ENCODE peak calls at places on chromosomes 1 and 21, in seven cellular contexts. Z is IMR-90; L is HFFc6; B is GM13976; X is CD4-positive, alpha-beta T cell; T is hepatocyte; V is Calu3. F is an unnamed sample.
A peak's percentile ranks its signal among the peaks of the same experiment; 100 is the strongest.

GRCh38 chr1:46134660-46135331 is 2.4 kb upstream of the PIK3R3 start:
- DNase-seq in Z (peak; percentile 95), L (peak; percentile 75), B (peak; percentile 47), X (no peak), T (peak; percentile 14), V (peak; percentile 63), F (peak; percentile 10)

GRCh38 chr1:221268295-221268694 is 389.1 kb downstream of the HLX start:
- DNase-seq in Z (peak; percentile 92), L (peak; percentile 76), B (no peak), X (no peak), T (no peak), V (no peak), F (no peak)

GRCh38 chr1:47395433-47395832 is 20.7 kb upstream of the FOXE3 start:
- DNase-seq in Z (no peak), L (no peak), B (no peak), X (no peak), T (no peak), V (no peak), F (no peak)

GRCh38 chr1:56081151-56081550 is 498.2 kb downstream of the PLPP3 start:
- DNase-seq in Z (peak; percentile 93), L (peak; percentile 53), B (no peak), X (no peak), T (no peak), V (no peak), F (no peak)

GRCh38 chr1:229409616-229410369 is 24.1 kb downstream of the ACTA1 start:
- DNase-seq in Z (no peak), L (no peak), B (no peak), X (no peak), T (peak; percentile 50), V (no peak), F (no peak)

GRCh38 chr1:43912607-43913006 is 21.0 kb upstream of the ARTN start:
- DNase-seq in Z (peak; percentile 74), L (no peak), B (no peak), X (no peak), T (peak; percentile 53), V (no peak), F (no peak)

GRCh38 chr1:110281363-110282290 is 57.5 kb upstream of the RBM15 start:
- DNase-seq in Z (peak; percentile 22), L (peak; percentile 20), B (no peak), X (no peak), T (no peak), V (no peak), F (no peak)

GRCh38 chr21:34306246-34306645 is 57.6 kb upstream of the KCNE2 start:
- DNase-seq in Z (no peak), L (no peak), B (no peak), X (no peak), T (no peak), V (no peak), F (no peak)

GRCh38 chr1:101995984-101996731 is 568 bp downstream of the OLFM3 start:
- DNase-seq in Z (no peak), L (no peak), B (no peak), X (no peak), T (peak; percentile 3), V (no peak), F (no peak)

GRCh38 chr1:93908394-93909145 is 660 bp downstream of the GCLM start:
- DNase-seq in Z (no peak), L (no peak), B (peak; percentile 55), X (peak; percentile 15), T (peak; percentile 68), V (peak; percentile 21), F (peak; percentile 65)

GRCh38 chr1:27522860-27523665 is 33.1 kb upstream of the WASF2 start:
- DNase-seq in Z (no peak), L (no peak), B (no peak), X (peak; percentile 45), T (peak; percentile 68), V (no peak), F (peak; percentile 83)

GRCh38 chr1:204359131-204359473 is 627 bp downstream of the PLEKHA6 start:
- DNase-seq in Z (no peak), L (no peak), B (no peak), X (no peak), T (no peak), V (no peak), F (no peak)

GRCh38 chr21:32560896-32561295 is 24.4 kb downstream of the TCP10L start:
- DNase-seq in Z (no peak), L (no peak), B (no peak), X (no peak), T (no peak), V (no peak), F (no peak)

GRCh38 chr1:36211307-36211706 is 12.9 kb upstream of the THRAP3 start:
- DNase-seq in Z (no peak), L (no peak), B (no peak), X (no peak), T (no peak), V (no peak), F (no peak)

GRCh38 chr21:39676054-39676771 is 63.5 kb downstream of the B3GALT5 start:
- DNase-seq in Z (no peak), L (no peak), B (no peak), X (no peak), T (peak; percentile 73), V (no peak), F (no peak)

GRCh38 chr21:14864211-14865021 is 200.4 kb downstream of the NRIP1 start:
- DNase-seq in Z (peak; percentile 86), L (peak; percentile 68), B (no peak), X (no peak), T (peak; percentile 90), V (peak; percentile 78), F (peak; percentile 72)

GRCh38 chr21:45965084-45965826 is 16.3 kb upstream of the COL6A1 start:
- DNase-seq in Z (no peak), L (no peak), B (no peak), X (no peak), T (no peak), V (no peak), F (no peak)
- TF ChIP-seq CTCF in Z (no peak), L (no peak), B (no peak), X (no peak), T (no peak), V (no peak), F (no peak)

GRCh38 chr1:8423134-8423701 is 105.3 kb downstream of the SLC45A1 start:
- DNase-seq in Z (no peak), L (no peak), B (peak; percentile 58), X (no peak), T (peak; percentile 16), V (no peak), F (peak; percentile 53)

GRCh38 chr1:8425150-8425780 is 107.4 kb downstream of the SLC45A1 start:
- DNase-seq in Z (no peak), L (no peak), B (no peak), X (no peak), T (no peak), V (no peak), F (peak; percentile 14)

GRCh38 chr1:8423702-8424538 is 106.0 kb downstream of the SLC45A1 start:
- DNase-seq in Z (peak; percentile 65), L (peak; percentile 28), B (peak; percentile 65), X (no peak), T (peak; percentile 85), V (peak; percentile 36), F (peak; percentile 81)

GRCh38 chr1:8425781-8426161 is 107.9 kb downstream of the SLC45A1 start:
- DNase-seq in Z (no peak), L (no peak), B (no peak), X (no peak), T (no peak), V (no peak), F (no peak)

DNA sequence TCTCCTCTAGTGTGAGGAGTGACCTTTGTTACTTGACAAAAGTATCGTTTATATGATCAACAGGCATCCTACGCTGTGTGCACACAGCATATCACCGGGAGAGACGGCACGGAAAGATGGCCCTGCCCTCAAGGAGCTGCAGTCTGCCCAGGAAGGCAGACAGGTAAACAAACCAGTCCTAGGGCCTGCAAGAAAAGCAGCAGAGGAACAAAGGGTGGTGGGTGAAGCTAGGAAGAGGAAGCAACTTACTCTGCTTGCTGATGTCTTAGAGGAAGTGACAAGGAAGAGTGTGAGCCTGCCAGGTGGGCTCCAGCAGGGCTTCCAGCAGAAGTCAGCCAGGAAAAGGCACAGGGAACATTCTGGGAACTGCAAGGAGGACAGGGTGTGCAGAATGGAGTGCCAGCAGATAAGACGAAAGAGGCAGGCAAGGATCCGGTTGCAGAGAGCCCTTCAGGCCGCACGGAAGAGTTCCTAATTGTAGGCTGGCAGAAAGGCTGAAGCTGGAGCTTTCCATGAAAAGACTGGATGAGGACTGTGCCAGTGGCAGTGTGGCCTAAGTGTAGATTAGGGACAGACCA is 106.7 kb downstream of the SLC45A1 start:
- DNase-seq in Z (no peak), L (no peak), B (no peak), X (peak; percentile 38), T (peak; percentile 84), V (peak; percentile 44), F (peak; percentile 68)
- TF ChIP-seq CTCF in Z (no peak), L (no peak), B (no peak), X (no peak), T (no peak), V (no peak), F (no peak)

GRCh38 chr1:151196292-151196800 is 2.0 kb upstream of the PIP5K1A start:
- DNase-seq in Z (peak; percentile 85), L (peak; percentile 87), B (peak; percentile 66), X (peak; percentile 19), T (peak; percentile 86), V (peak; percentile 80), F (peak; percentile 80)
- TF ChIP-seq CTCF in Z (peak; percentile 72), L (peak; percentile 76), B (peak; percentile 39), X (peak; percentile 69), T (peak; percentile 68), V (peak; percentile 17), F (peak; percentile 72)

DNA sequence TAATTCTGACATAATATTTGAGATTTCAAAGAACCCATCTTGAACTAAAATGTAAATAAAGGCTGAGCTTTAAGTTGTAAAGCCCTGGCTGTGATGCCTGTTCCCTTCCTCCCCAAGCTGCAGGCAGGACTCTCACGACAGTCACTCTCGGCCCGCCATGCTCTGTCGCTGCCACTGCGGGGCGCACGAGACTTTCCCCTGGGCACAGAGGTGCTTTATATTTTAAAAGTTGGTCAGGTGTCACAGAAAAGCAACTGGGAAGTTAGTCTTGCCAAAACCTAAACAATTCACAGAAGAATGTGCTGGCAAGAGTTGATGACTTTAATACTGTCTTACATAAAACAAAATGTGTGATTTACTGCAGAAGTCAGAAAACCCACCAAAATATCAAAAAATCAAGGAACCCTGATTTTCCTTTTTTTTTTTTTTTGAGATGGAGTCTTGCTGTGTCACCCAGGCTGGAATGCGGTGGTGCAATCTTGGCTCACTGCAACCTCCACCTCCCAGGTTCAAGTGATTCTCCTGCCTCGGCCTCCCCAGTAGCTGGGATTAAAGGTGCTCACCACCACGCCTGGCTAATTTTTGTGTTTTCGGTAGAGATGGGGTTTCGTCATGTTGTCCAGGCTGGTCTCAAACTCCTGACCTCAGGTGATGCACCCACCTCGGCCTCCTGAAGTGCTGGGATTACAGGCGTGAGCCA is 10.7 kb downstream of the LRRC47 start:
- DNase-seq in Z (no peak), L (no peak), B (no peak), X (no peak), T (no peak), V (no peak), F (no peak)
- TF ChIP-seq CTCF in Z (peak; percentile 32), L (no peak), B (peak; percentile 5), X (no peak), T (peak; percentile 17), V (no peak), F (no peak)